ENCODE peak calls at places on chromosomes 12 and 14, in eight cellular contexts. N is BJ, L is fibroblast of lung, I is T-helper 2 cell, E is left ventricle myocardium superior, V is AG20443, H is left kidney, M is HepG2. C is an unnamed sample.

GRCh38 chr12:73106896-73107295 is 834.7 kb downstream of the TRHDE start:
- DNase-seq in N (no peak), L (no peak), I (no peak), E (no peak), V (no peak), H (no peak), M (no peak), C (no peak)

GRCh38 chr12:116123511-116124258 is 153.8 kb downstream of the MED13L start:
- DNase-seq in N (no peak), L (peak; percentile 65), I (no peak), E (peak; percentile 35), V (peak; percentile 39), H (peak; percentile 75), M (no peak), C (no peak)

GRCh38 chr12:26690601-26691000 is 142.4 kb downstream of the ITPR2 start:
- DNase-seq in N (no peak), L (no peak), I (no peak), E (no peak), V (no peak), H (no peak), M (no peak), C (no peak)

GRCh38 chr14:36504805-36505192 is 15.2 kb downstream of the NKX2-1 start:
- DNase-seq in N (no peak), L (no peak), I (no peak), E (no peak), V (no peak), H (peak; percentile 31), M (no peak), C (no peak)

GRCh38 chr12:104736307-104736706 is 221.8 kb downstream of the SLC41A2 start:
- DNase-seq in N (peak; percentile 63), L (peak; percentile 70), I (no peak), E (no peak), V (peak; percentile 92), H (no peak), M (no peak), C (peak; percentile 79)

GRCh38 chr14:80609055-80609454 is 332.5 kb downstream of the CEP128 start:
- DNase-seq in N (no peak), L (no peak), I (no peak), E (no peak), V (no peak), H (no peak), M (no peak), C (no peak)

GRCh38 chr12:46604684-46605083 is 221.1 kb downstream of the SLC38A4 start:
- DNase-seq in N (no peak), L (no peak), I (no peak), E (no peak), V (no peak), H (no peak), M (no peak), C (no peak)

GRCh38 chr14:90140956-90141316 is 79.1 kb downstream of the KCNK13 start:
- DNase-seq in N (no peak), L (peak; percentile 88), I (no peak), E (no peak), V (no peak), H (no peak), M (no peak), C (no peak)

GRCh38 chr14:91409991-91410401 is 7.6 kb downstream of the CCDC88C start:
- DNase-seq in N (no peak), L (no peak), I (no peak), E (no peak), V (no peak), H (no peak), M (no peak), C (no peak)